ENCODE peak calls at places on chromosomes 7 and 10, in four cellular contexts. O, Y, J and E are unnamed samples.

GRCh38 chr10:50152792-50153272 is 85.1 kb downstream of the WASHC2A start:
- DNase-seq in O (peak), Y (no peak), J (no peak), E (no peak)

GRCh38 chr10:97475936-97476594 is 22.2 kb downstream of the MMS19 start:
- DNase-seq in O (no peak), Y (no peak), J (no peak), E (peak)

GRCh38 chr10:8051851-8052257 is 2.6 kb upstream of the GATA3 start:
- DNase-seq in O (no peak), Y (no peak), J (no peak), E (no peak)

GRCh38 chr7:55060085-55060484 is 41.3 kb downstream of the EGFR start:
- DNase-seq in O (no peak), Y (no peak), J (no peak), E (no peak)

GRCh38 chr10:117663750-117664149 is 121.2 kb downstream of the EMX2 start:
- DNase-seq in O (no peak), Y (peak), J (no peak), E (peak)

GRCh38 chr7:96996937-96997511 is 8.3 kb upstream of the DLX6 start:
- DNase-seq in O (no peak), Y (no peak), J (no peak), E (no peak)

GRCh38 chr10:115606081-115606480 is 512.9 kb downstream of the ATRNL1 start:
- DNase-seq in O (no peak), Y (no peak), J (no peak), E (no peak)

GRCh38 chr7:1725199-1725701 is 55.2 kb downstream of the ELFN1 start:
- DNase-seq in O (no peak), Y (no peak), J (no peak), E (no peak)

GRCh38 chr10:11823989-11824346 is 812 bp downstream of the PROSER2 start:
- DNase-seq in O (no peak), Y (no peak), J (no peak), E (peak)

GRCh38 chr7:93147358-93147757 is 827 bp downstream of the SAMD9L start:
- DNase-seq in O (no peak), Y (peak), J (no peak), E (peak)

GRCh38 chr10:15208221-15208620 is 39.7 kb upstream of the NMT2 start:
- DNase-seq in O (no peak), Y (no peak), J (no peak), E (no peak)

GRCh38 chr7:117313582-117313981 is 9.3 kb downstream of the WNT2 start:
- DNase-seq in O (no peak), Y (no peak), J (no peak), E (no peak)

GRCh38 chr7:117312593-117312992 is 10.3 kb downstream of the WNT2 start:
- DNase-seq in O (no peak), Y (no peak), J (no peak), E (peak)

DNA sequence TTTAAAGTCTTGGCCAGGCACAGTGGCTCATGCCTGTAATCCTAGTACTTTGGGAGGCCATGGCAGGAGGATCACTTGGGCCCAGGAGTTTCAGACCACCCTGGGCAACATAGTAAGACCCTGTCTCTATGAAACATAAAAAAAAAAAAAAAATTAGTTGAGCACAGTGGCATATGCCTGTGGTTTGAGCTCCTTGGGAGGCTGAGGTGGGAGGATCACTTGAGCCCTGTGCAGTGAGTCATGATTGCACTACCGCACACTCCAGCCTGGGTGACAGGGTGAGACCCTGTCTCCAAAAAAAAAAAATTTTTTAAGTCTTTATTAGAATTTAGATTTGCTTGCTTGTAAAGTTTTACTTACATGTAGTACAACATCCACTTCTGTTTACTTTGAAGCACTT is 14.0 kb downstream of the WNT2 start:
- DNase-seq in O (no peak), Y (no peak), J (no peak), E (no peak)
- TF ChIP-seq CHD1 in O (no peak), Y (no peak), J (no peak), E (no peak)

GRCh38 chr7:40647719-40648118 is 512.9 kb downstream of the SUGCT start:
- DNase-seq in O (no peak), Y (no peak), J (no peak), E (peak)
- TF ChIP-seq CHD1 in O (no peak), Y (no peak), J (no peak), E (no peak)

GRCh38 chr7:142880886-142881505 is 4.5 kb downstream of the TRPV6 start:
- DNase-seq in O (peak), Y (no peak), J (peak), E (peak)
- TF ChIP-seq CHD1 in O (no peak), Y (no peak), J (no peak), E (no peak)

DNA sequence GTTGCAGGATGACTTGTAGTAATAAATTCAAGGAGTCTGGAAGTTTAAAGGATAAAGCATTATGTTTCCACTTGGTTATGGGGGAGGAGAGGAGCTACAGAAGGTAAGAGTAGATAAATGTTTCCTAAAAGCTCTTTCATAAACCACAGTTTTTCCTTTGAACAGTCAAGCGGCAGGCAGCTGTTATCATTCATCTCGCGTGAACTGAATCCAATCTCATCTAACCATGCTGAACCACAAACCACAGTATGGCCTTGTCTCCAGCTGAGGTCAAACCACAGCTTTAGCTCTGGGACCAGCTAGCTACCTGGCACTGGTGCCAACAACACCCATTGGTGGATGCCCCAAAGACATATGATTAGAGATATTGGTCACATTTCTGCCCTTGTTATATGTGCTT is 63.3 kb downstream of the NOC3L start:
- DNase-seq in O (no peak), Y (no peak), J (peak), E (peak)
- TF ChIP-seq CHD1 in O (no peak), Y (no peak), J (no peak), E (no peak)